ENCODE peak calls at places on chromosomes 12 and 14, in ten cellular contexts. One of them, this sample, is unnamed.

GRCh38 chr14:50964683-50965390 is 20.6 kb upstream of the PYGL start:
- DNase-seq in iPS-NIHi11: no peak
- DNase-seq in head of caudate nucleus: peak; percentile 68
- DNase-seq in foreskin fibroblast: peak; percentile 91
- DNase-seq in kidney tubule cell: peak; percentile 88
- DNase-seq in NCI-H774: no peak
- DNase-seq in tibial nerve: no peak
- DNase-seq in AG09309: peak; percentile 83
- DNase-seq in progenitor cell of endocrine pancreas: no peak
- DNase-seq in GM12865: no peak
- DNase-seq in this sample: peak; percentile 57

GRCh38 chr12:7158866-7159600 is 28.9 kb downstream of the CLSTN3 start:
- DNase-seq in iPS-NIHi11: no peak
- DNase-seq in head of caudate nucleus: no peak
- DNase-seq in foreskin fibroblast: no peak
- DNase-seq in kidney tubule cell: no peak
- DNase-seq in NCI-H774: no peak
- DNase-seq in tibial nerve: no peak
- DNase-seq in AG09309: no peak
- DNase-seq in progenitor cell of endocrine pancreas: no peak
- DNase-seq in GM12865: no peak
- DNase-seq in this sample: no peak

GRCh38 chr12:4700621-4701026 is 19.6 kb upstream of the GALNT8 start:
- DNase-seq in iPS-NIHi11: peak; percentile 22
- DNase-seq in head of caudate nucleus: peak; percentile 35
- DNase-seq in foreskin fibroblast: no peak
- DNase-seq in kidney tubule cell: no peak
- DNase-seq in NCI-H774: no peak
- DNase-seq in tibial nerve: peak; percentile 16
- DNase-seq in AG09309: peak; percentile 4
- DNase-seq in progenitor cell of endocrine pancreas: no peak
- DNase-seq in GM12865: no peak
- DNase-seq in this sample: no peak

GRCh38 chr14:33642080-33642479 is 308.8 kb downstream of the EGLN3 start:
- DNase-seq in iPS-NIHi11: peak; percentile 14
- DNase-seq in head of caudate nucleus: no peak
- DNase-seq in foreskin fibroblast: no peak
- DNase-seq in kidney tubule cell: no peak
- DNase-seq in NCI-H774: no peak
- DNase-seq in tibial nerve: no peak
- DNase-seq in AG09309: no peak
- DNase-seq in progenitor cell of endocrine pancreas: no peak
- DNase-seq in GM12865: no peak
- DNase-seq in this sample: no peak

GRCh38 chr12:104677441-104678089 is 220.8 kb downstream of the CHST11 start:
- DNase-seq in iPS-NIHi11: no peak
- DNase-seq in head of caudate nucleus: no peak
- DNase-seq in foreskin fibroblast: no peak
- DNase-seq in kidney tubule cell: peak; percentile 45
- DNase-seq in NCI-H774: peak; percentile 19
- DNase-seq in tibial nerve: no peak
- DNase-seq in AG09309: no peak
- DNase-seq in progenitor cell of endocrine pancreas: no peak
- DNase-seq in GM12865: no peak
- DNase-seq in this sample: no peak

GRCh38 chr14:91872517-91873470 is 5.5 kb upstream of the TC2N start:
- DNase-seq in iPS-NIHi11: peak; percentile 36
- DNase-seq in head of caudate nucleus: no peak
- DNase-seq in foreskin fibroblast: peak; percentile 78
- DNase-seq in kidney tubule cell: peak; percentile 73
- DNase-seq in NCI-H774: no peak
- DNase-seq in tibial nerve: peak; percentile 62
- DNase-seq in AG09309: no peak
- DNase-seq in progenitor cell of endocrine pancreas: no peak
- DNase-seq in GM12865: peak; percentile 32
- DNase-seq in this sample: peak; percentile 92

GRCh38 chr12:118694128-118694775 is 287.1 kb upstream of the SRRM4 start:
- DNase-seq in iPS-NIHi11: no peak
- DNase-seq in head of caudate nucleus: no peak
- DNase-seq in foreskin fibroblast: no peak
- DNase-seq in kidney tubule cell: no peak
- DNase-seq in NCI-H774: no peak
- DNase-seq in tibial nerve: no peak
- DNase-seq in AG09309: no peak
- DNase-seq in progenitor cell of endocrine pancreas: no peak
- DNase-seq in GM12865: no peak
- DNase-seq in this sample: no peak

GRCh38 chr14:64566651-64567122 is 16.9 kb downstream of the PPP1R36 start:
- DNase-seq in iPS-NIHi11: no peak
- DNase-seq in head of caudate nucleus: no peak
- DNase-seq in foreskin fibroblast: peak; percentile 18
- DNase-seq in kidney tubule cell: no peak
- DNase-seq in NCI-H774: no peak
- DNase-seq in tibial nerve: no peak
- DNase-seq in AG09309: no peak
- DNase-seq in progenitor cell of endocrine pancreas: no peak
- DNase-seq in GM12865: no peak
- DNase-seq in this sample: no peak

GRCh38 chr12:68336754-68337343 is 4.7 kb upstream of the MDM1 start:
- DNase-seq in iPS-NIHi11: no peak
- DNase-seq in head of caudate nucleus: no peak
- DNase-seq in foreskin fibroblast: no peak
- DNase-seq in kidney tubule cell: no peak
- DNase-seq in NCI-H774: peak; percentile 24
- DNase-seq in tibial nerve: no peak
- DNase-seq in AG09309: no peak
- DNase-seq in progenitor cell of endocrine pancreas: no peak
- DNase-seq in GM12865: no peak
- DNase-seq in this sample: peak; percentile 26

GRCh38 chr14:82725188-82725587 is 1191.5 kb upstream of the SEL1L start:
- DNase-seq in iPS-NIHi11: no peak
- DNase-seq in head of caudate nucleus: no peak
- DNase-seq in foreskin fibroblast: no peak
- DNase-seq in kidney tubule cell: no peak
- DNase-seq in NCI-H774: no peak
- DNase-seq in tibial nerve: no peak
- DNase-seq in AG09309: no peak
- DNase-seq in progenitor cell of endocrine pancreas: no peak
- DNase-seq in GM12865: no peak
- DNase-seq in this sample: no peak

GRCh38 chr14:104889374-104889755 is 24.3 kb downstream of the CEP170B start:
- DNase-seq in iPS-NIHi11: peak; percentile 8
- DNase-seq in head of caudate nucleus: no peak
- DNase-seq in foreskin fibroblast: no peak
- DNase-seq in kidney tubule cell: no peak
- DNase-seq in NCI-H774: no peak
- DNase-seq in tibial nerve: no peak
- DNase-seq in AG09309: no peak
- DNase-seq in progenitor cell of endocrine pancreas: no peak
- DNase-seq in GM12865: no peak
- DNase-seq in this sample: no peak

GRCh38 chr12:19288603-19289244 is 150.6 kb upstream of the AEBP2 start:
- DNase-seq in iPS-NIHi11: peak; percentile 51
- DNase-seq in head of caudate nucleus: no peak
- DNase-seq in foreskin fibroblast: no peak
- DNase-seq in kidney tubule cell: peak; percentile 46
- DNase-seq in NCI-H774: no peak
- DNase-seq in tibial nerve: no peak
- DNase-seq in AG09309: no peak
- DNase-seq in progenitor cell of endocrine pancreas: no peak
- DNase-seq in GM12865: peak; percentile 38
- DNase-seq in this sample: no peak

GRCh38 chr12:21642707-21643389 is 14.8 kb downstream of the LDHB start:
- DNase-seq in iPS-NIHi11: no peak
- DNase-seq in head of caudate nucleus: no peak
- DNase-seq in foreskin fibroblast: no peak
- DNase-seq in kidney tubule cell: no peak
- DNase-seq in NCI-H774: no peak
- DNase-seq in tibial nerve: no peak
- DNase-seq in AG09309: no peak
- DNase-seq in progenitor cell of endocrine pancreas: no peak
- DNase-seq in GM12865: no peak
- DNase-seq in this sample: no peak

GRCh38 chr12:130768120-130768519 is 52.0 kb upstream of the RIMBP2 start:
- DNase-seq in iPS-NIHi11: no peak
- DNase-seq in head of caudate nucleus: no peak
- DNase-seq in foreskin fibroblast: no peak
- DNase-seq in kidney tubule cell: no peak
- DNase-seq in NCI-H774: no peak
- DNase-seq in tibial nerve: no peak
- DNase-seq in AG09309: no peak
- DNase-seq in progenitor cell of endocrine pancreas: no peak
- DNase-seq in GM12865: peak; percentile 45
- DNase-seq in this sample: no peak

GRCh38 chr12:102638777-102639176 is 158.4 kb upstream of the IGF1 start:
- DNase-seq in iPS-NIHi11: no peak
- DNase-seq in head of caudate nucleus: no peak
- DNase-seq in foreskin fibroblast: no peak
- DNase-seq in kidney tubule cell: no peak
- DNase-seq in NCI-H774: no peak
- DNase-seq in tibial nerve: no peak
- DNase-seq in AG09309: no peak
- DNase-seq in progenitor cell of endocrine pancreas: no peak
- DNase-seq in GM12865: no peak
- DNase-seq in this sample: no peak

GRCh38 chr14:47150267-47150666 is 498.7 kb upstream of the RPL10L start:
- DNase-seq in iPS-NIHi11: no peak
- DNase-seq in head of caudate nucleus: no peak
- DNase-seq in foreskin fibroblast: no peak
- DNase-seq in kidney tubule cell: no peak
- DNase-seq in NCI-H774: no peak
- DNase-seq in tibial nerve: no peak
- DNase-seq in AG09309: no peak
- DNase-seq in progenitor cell of endocrine pancreas: no peak
- DNase-seq in GM12865: no peak
- DNase-seq in this sample: no peak

GRCh38 chr12:85740190-85740589 is 96.0 kb downstream of the RASSF9 start:
- DNase-seq in iPS-NIHi11: no peak
- DNase-seq in head of caudate nucleus: no peak
- DNase-seq in foreskin fibroblast: peak; percentile 1
- DNase-seq in kidney tubule cell: no peak
- DNase-seq in NCI-H774: no peak
- DNase-seq in tibial nerve: no peak
- DNase-seq in AG09309: no peak
- DNase-seq in progenitor cell of endocrine pancreas: no peak
- DNase-seq in GM12865: no peak
- DNase-seq in this sample: no peak

GRCh38 chr12:4487024-4487423 is 41.4 kb upstream of the FGF6 start:
- DNase-seq in iPS-NIHi11: peak; percentile 12
- DNase-seq in head of caudate nucleus: no peak
- DNase-seq in foreskin fibroblast: no peak
- DNase-seq in kidney tubule cell: no peak
- DNase-seq in NCI-H774: no peak
- DNase-seq in tibial nerve: no peak
- DNase-seq in AG09309: no peak
- DNase-seq in progenitor cell of endocrine pancreas: no peak
- DNase-seq in GM12865: no peak
- DNase-seq in this sample: no peak

GRCh38 chr12:46265102-46265501 is 3.7 kb downstream of the SLC38A1 start:
- DNase-seq in iPS-NIHi11: no peak
- DNase-seq in head of caudate nucleus: no peak
- DNase-seq in foreskin fibroblast: no peak
- DNase-seq in kidney tubule cell: peak; percentile 40
- DNase-seq in NCI-H774: no peak
- DNase-seq in tibial nerve: no peak
- DNase-seq in AG09309: no peak
- DNase-seq in progenitor cell of endocrine pancreas: no peak
- DNase-seq in GM12865: no peak
- DNase-seq in this sample: no peak

This sample was measured in colonic mucosa.